ENCODE peak calls at places on chromosomes 2 and 18, in seven cellular contexts. Q is nephron progenitor cell, Z is RWPE2, V is neural progenitor cell, C is HCT116, L is cardiac fibroblast, W is Panc1. A is an unnamed sample.

GRCh38 chr2:27804146-27804545 is 32.6 kb downstream of the MRPL33 start:
- DNase-seq in Q (no peak), Z (no peak), V (no peak), C (no peak), L (peak), W (no peak), A (no peak)

GRCh38 chr2:162211747-162212146 is 31.5 kb downstream of the FAP start:
- DNase-seq in Q (no peak), Z (no peak), V (no peak), C (no peak), L (peak), W (no peak), A (no peak)

GRCh38 chr18:61551586-61551985 is 218.4 kb downstream of the CDH20 start:
- DNase-seq in Q (peak), Z (no peak), V (peak), C (peak), L (peak), W (peak), A (peak)

GRCh38 chr2:200681731-200682130 is 95.9 kb downstream of the AOX1 start:
- DNase-seq in Q (no peak), Z (no peak), V (no peak), C (no peak), L (peak), W (no peak), A (no peak)

GRCh38 chr2:205892141-205893064 is 193.6 kb downstream of the INO80D start:
- DNase-seq in Q (no peak), Z (no peak), V (peak), C (no peak), L (peak), W (no peak), A (no peak)

GRCh38 chr18:67916142-67916541 is 399.6 kb upstream of the DSEL start:
- DNase-seq in Q (no peak), Z (no peak), V (no peak), C (no peak), L (no peak), W (no peak), A (no peak)

GRCh38 chr2:128422571-128422970 is 103.9 kb upstream of the HS6ST1 start:
- DNase-seq in Q (no peak), Z (peak), V (no peak), C (no peak), L (peak), W (no peak), A (no peak)

GRCh38 chr2:237474931-237475703 is 11.9 kb upstream of the MLPH start:
- DNase-seq in Q (peak), Z (peak), V (peak), C (peak), L (peak), W (no peak), A (peak)

GRCh38 chr2:181430406-181431199 is 26.6 kb upstream of the ITGA4 start:
- DNase-seq in Q (no peak), Z (no peak), V (no peak), C (no peak), L (peak), W (no peak), A (no peak)

GRCh38 chr2:100105678-100106054 is 36.7 kb downstream of the AFF3 start:
- DNase-seq in Q (peak), Z (no peak), V (peak), C (no peak), L (no peak), W (no peak), A (no peak)

DNA sequence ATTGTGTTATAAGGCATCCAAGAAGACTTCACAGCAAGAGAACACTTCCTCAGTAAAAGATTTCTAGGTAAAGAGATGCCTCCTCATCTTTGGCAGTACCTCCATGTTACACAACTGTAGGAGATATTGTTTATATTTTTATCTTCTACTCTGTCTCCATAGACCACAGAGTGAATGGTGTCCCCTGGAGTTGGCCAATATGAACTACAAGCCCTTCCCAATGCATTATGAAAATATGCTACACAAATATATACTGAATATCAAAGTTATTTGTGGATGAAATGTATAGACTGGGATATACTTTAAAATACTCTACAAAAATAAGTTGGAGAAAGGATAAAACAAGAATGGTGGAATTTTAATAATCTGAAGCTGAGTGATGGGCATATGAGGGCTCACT is 46.7 kb downstream of the MBOAT2 start:
- DNase-seq in Q (no peak), Z (no peak), V (no peak), C (no peak), L (no peak), W (no peak), A (no peak)
- TF ChIP-seq CTCF in Q (no peak), Z (no peak), V (no peak), C (no peak), L (peak), W (no peak), A (peak)

DNA sequence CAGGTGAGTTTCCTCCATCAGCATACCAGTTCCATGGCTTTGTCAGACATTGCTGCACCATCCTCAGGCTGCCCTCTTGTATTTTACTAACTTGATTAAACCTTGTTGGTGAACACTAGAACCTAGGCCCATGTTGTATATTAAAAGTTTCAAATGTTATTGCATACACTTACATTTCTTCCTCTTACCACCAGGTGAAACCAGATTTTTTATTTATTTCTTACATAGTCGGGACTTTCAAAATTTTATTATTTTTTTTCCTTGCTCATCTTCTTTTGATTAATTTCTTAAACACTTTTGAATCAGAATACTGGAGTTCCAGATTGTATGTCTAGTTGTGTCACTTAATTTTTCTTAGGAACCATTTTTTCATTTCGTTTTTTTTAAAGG is 5.9 kb downstream of the CERS6 start:
- DNase-seq in Q (no peak), Z (no peak), V (no peak), C (no peak), L (no peak), W (no peak), A (no peak)
- TF ChIP-seq CTCF in Q (no peak), Z (no peak), V (no peak), C (no peak), L (no peak), W (peak), A (peak)

GRCh38 chr2:8984855-8985254 is 18.6 kb downstream of the MBOAT2 start:
- DNase-seq in Q (no peak), Z (no peak), V (peak), C (no peak), L (peak), W (no peak), A (no peak)

GRCh38 chr2:8984152-8984551 is 19.3 kb downstream of the MBOAT2 start:
- DNase-seq in Q (no peak), Z (no peak), V (no peak), C (no peak), L (peak), W (no peak), A (no peak)

GRCh38 chr2:8987413-8987812 is 16.1 kb downstream of the MBOAT2 start:
- DNase-seq in Q (no peak), Z (no peak), V (no peak), C (no peak), L (peak), W (no peak), A (no peak)

GRCh38 chr2:8985561-8986326 is 17.7 kb downstream of the MBOAT2 start:
- DNase-seq in Q (no peak), Z (no peak), V (no peak), C (no peak), L (no peak), W (no peak), A (no peak)

GRCh38 chr2:8986327-8986976 is 17.0 kb downstream of the MBOAT2 start:
- DNase-seq in Q (peak), Z (no peak), V (peak), C (no peak), L (no peak), W (no peak), A (peak)
- TF ChIP-seq CTCF in Q (no peak), Z (no peak), V (peak), C (no peak), L (peak), W (peak), A (peak)

DNA sequence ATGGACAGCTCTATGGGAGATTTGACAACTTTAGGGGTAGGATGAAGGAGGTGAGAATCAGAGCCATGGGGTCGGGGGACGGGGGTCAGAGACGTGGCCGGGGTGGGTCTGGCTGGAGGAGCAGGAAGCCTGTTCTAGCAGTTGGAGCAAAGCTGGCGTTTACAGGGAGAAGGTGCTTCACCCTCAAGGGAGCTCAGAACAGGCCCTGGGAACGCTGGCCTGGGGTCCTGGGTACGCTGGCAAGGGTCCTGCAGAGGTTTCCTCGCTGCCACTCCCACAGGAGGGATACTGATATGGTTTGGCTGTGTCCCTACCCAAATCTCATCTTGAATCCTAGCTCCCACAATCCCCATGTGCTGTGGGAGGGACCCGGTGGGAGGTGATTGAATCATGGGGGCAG is 205.0 kb upstream of the ARL4C start:
- DNase-seq in Q (no peak), Z (no peak), V (no peak), C (no peak), L (no peak), W (no peak), A (no peak)
- TF ChIP-seq CTCF in Q (no peak), Z (no peak), V (no peak), C (no peak), L (no peak), W (no peak), A (no peak)

GRCh38 chr18:8322486-8322885 is 286.8 kb upstream of the RAB12 start:
- DNase-seq in Q (no peak), Z (no peak), V (no peak), C (no peak), L (no peak), W (no peak), A (no peak)
- TF ChIP-seq CTCF in Q (no peak), Z (no peak), V (no peak), C (no peak), L (no peak), W (no peak), A (no peak)

DNA sequence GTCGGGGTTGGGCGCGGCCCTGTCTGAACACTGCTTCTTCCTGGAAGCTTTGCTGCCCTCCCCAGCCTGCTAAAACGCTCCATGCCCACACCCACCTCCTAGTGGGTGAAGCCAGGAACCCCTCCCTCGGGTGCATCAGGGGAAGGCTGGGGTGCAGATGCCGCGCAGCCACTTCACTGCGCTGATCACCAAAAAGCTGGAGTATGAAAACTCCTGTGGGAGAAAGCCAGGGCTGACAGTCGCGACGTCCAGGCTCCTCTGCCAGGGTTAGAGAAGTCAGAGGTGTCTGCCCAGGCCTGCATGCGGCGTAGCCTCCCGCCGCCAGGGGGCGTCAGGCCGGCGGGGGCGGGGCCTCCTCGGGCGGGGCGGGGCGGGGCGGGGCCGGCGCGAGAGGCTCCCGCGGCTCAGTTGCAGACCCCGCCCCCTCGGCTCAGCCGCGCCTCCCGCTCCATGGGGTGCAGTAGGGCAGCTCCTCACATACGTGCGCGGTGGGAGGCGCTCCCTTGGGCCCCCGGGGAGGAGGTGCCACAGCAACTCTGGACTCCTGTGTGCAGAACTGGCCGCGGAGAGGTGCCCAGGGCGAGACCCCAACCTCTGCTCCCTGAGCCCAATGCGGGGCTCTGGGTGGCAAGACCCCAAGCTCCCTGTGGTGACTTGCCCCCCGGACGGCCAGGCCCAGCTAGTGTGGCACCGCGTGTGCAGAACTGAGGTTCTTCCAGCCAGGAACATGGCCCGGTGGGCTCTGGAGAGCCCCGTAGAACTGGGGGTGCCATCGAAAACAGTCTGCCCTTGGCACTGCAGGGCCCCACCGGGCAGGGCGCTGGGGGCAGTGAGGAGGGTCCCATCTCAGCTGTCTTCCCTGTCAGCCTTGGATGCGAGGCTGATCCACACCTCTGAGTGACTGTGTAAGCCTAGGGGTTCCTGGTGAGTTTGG is 1.8 kb upstream of the RNPEPL1 start:
- DNase-seq in Q (peak), Z (peak), V (peak), C (peak), L (peak), W (no peak), A (peak)
- TF ChIP-seq CTCF in Q (peak), Z (peak), V (peak), C (no peak), L (peak), W (peak), A (peak)

GRCh38 chr2:188805229-188805628 is 168.9 kb upstream of the COL3A1 start:
- DNase-seq in Q (no peak), Z (no peak), V (no peak), C (no peak), L (no peak), W (no peak), A (no peak)
- TF ChIP-seq CTCF in Q (no peak), Z (no peak), V (no peak), C (no peak), L (no peak), W (no peak), A (no peak)

A was measured in neural crest cell.